ENCODE peak calls at places on chromosomes 3 and 15, in nine cellular contexts. H is kidney tubule cell; Y is AG09309; C is GM13977; D is left ventricle myocardium inferior; P is stimulated activated CD8-positive, alpha-beta memory T cell treated with anti-CD3 and anti-CD28 coated beads, Interleukin-4, amount 100 ng/mL, for 4 hours; R is CD8-positive, alpha-beta memory T cell; B is stimulated activated CD4-positive, alpha-beta T cell treated with anti-CD3 and anti-CD28 coated beads, Interleukin-1b, Interleukin-23, amount 100 ng/mL, for 24 hours; Q is GM03348. S is an unnamed sample.

GRCh38 chr15:36701336-36701735 is 121.9 kb downstream of the CDIN1 start:
- DNase-seq in H (no peak), Y (no peak), C (no peak), D (no peak), P (no peak), R (no peak), B (no peak), Q (no peak), S (no peak)

GRCh38 chr15:36832792-36833191 is 253.4 kb downstream of the CDIN1 start:
- DNase-seq in H (peak), Y (no peak), C (no peak), D (no peak), P (no peak), R (no peak), B (no peak), Q (peak), S (no peak)

GRCh38 chr3:182201769-182202168 is 490.0 kb downstream of the SOX2 start:
- DNase-seq in H (no peak), Y (no peak), C (no peak), D (no peak), P (no peak), R (no peak), B (no peak), Q (no peak), S (no peak)

GRCh38 chr15:82679626-82680199 is 30.0 kb downstream of the AP3B2 start:
- DNase-seq in H (no peak), Y (no peak), C (no peak), D (no peak), P (no peak), R (no peak), B (no peak), Q (no peak), S (no peak)

GRCh38 chr3:53169045-53169831 is 8.2 kb downstream of the PRKCD start:
- DNase-seq in H (no peak), Y (no peak), C (no peak), D (no peak), P (no peak), R (no peak), B (no peak), Q (no peak), S (no peak)

GRCh38 chr3:177724020-177724638 is 526.8 kb upstream of the TBL1XR1 start:
- DNase-seq in H (no peak), Y (no peak), C (no peak), D (peak), P (no peak), R (no peak), B (no peak), Q (no peak), S (peak)

GRCh38 chr15:30043211-30043655 is 39.5 kb upstream of the GOLGA8J start:
- DNase-seq in H (peak), Y (no peak), C (no peak), D (no peak), P (no peak), R (no peak), B (no peak), Q (peak), S (no peak)

GRCh38 chr3:140187648-140188221 is 252.8 kb downstream of the CLSTN2 start:
- DNase-seq in H (no peak), Y (no peak), C (no peak), D (no peak), P (no peak), R (no peak), B (no peak), Q (no peak), S (no peak)

GRCh38 chr3:160544837-160545236 is 20.5 kb downstream of the KPNA4 start:
- DNase-seq in H (peak), Y (no peak), C (no peak), D (no peak), P (no peak), R (no peak), B (no peak), Q (no peak), S (no peak)

GRCh38 chr3:38782148-38782547 is 33.9 kb downstream of the SCN10A start:
- DNase-seq in H (no peak), Y (no peak), C (no peak), D (no peak), P (no peak), R (no peak), B (no peak), Q (no peak), S (no peak)

GRCh38 chr3:49713336-49714105 is 6.0 kb downstream of the AMIGO3 start:
- DNase-seq in H (no peak), Y (no peak), C (no peak), D (no peak), P (no peak), R (no peak), B (no peak), Q (no peak), S (no peak)

GRCh38 chr15:90883971-90884718 is at the start of gene FES:
- DNase-seq in H (peak), Y (no peak), C (peak), D (peak), P (no peak), R (no peak), B (no peak), Q (peak), S (no peak)

GRCh38 chr3:50147861-50148260 is 7.3 kb upstream of the SEMA3F start:
- DNase-seq in H (no peak), Y (no peak), C (no peak), D (no peak), P (no peak), R (no peak), B (no peak), Q (peak), S (no peak)

GRCh38 chr3:128491900-128492352 is 1.1 kb downstream of the GATA2 start:
- DNase-seq in H (no peak), Y (no peak), C (no peak), D (no peak), P (no peak), R (peak), B (no peak), Q (no peak), S (peak)

GRCh38 chr15:43209059-43209824 is 11.6 kb downstream of the EPB42 start:
- DNase-seq in H (peak), Y (no peak), C (peak), D (no peak), P (no peak), R (no peak), B (no peak), Q (peak), S (peak)

GRCh38 chr3:142112601-142113000 is 36.7 kb downstream of the TFDP2 start:
- DNase-seq in H (no peak), Y (no peak), C (no peak), D (no peak), P (no peak), R (no peak), B (no peak), Q (no peak), S (no peak)

GRCh38 chr3:156681003-156681402 is 6.6 kb downstream of the TIPARP start:
- DNase-seq in H (peak), Y (peak), C (peak), D (no peak), P (no peak), R (no peak), B (no peak), Q (peak), S (no peak)

GRCh38 chr3:189233225-189233858 is 61.6 kb downstream of the TPRG1 start:
- DNase-seq in H (peak), Y (peak), C (no peak), D (peak), P (no peak), R (peak), B (peak), Q (peak), S (no peak)

GRCh38 chr15:79853492-79854328 is 43.1 kb downstream of the MTHFS start:
- DNase-seq in H (peak), Y (peak), C (peak), D (peak), P (peak), R (peak), B (peak), Q (peak), S (no peak)

GRCh38 chr3:186882881-186883685 is 40.6 kb downstream of the ADIPOQ start:
- DNase-seq in H (peak), Y (peak), C (no peak), D (no peak), P (peak), R (no peak), B (peak), Q (peak), S (no peak)

GRCh38 chr3:178907081-178907480 is 164.5 kb downstream of the ZMAT3 start:
- DNase-seq in H (peak), Y (no peak), C (no peak), D (no peak), P (no peak), R (no peak), B (no peak), Q (no peak), S (no peak)

GRCh38 chr15:68385671-68386586 is 46.0 kb downstream of the ITGA11 start:
- DNase-seq in H (no peak), Y (no peak), C (no peak), D (no peak), P (no peak), R (no peak), B (no peak), Q (no peak), S (no peak)

GRCh38 chr3:188881954-188882641 is 289.7 kb upstream of the TPRG1 start:
- DNase-seq in H (peak), Y (peak), C (no peak), D (no peak), P (no peak), R (no peak), B (no peak), Q (peak), S (no peak)

GRCh38 chr3:52730681-52731080 is 24.8 kb downstream of the SPCS1 start:
- DNase-seq in H (no peak), Y (no peak), C (no peak), D (no peak), P (no peak), R (no peak), B (no peak), Q (no peak), S (peak)

GRCh38 chr3:72663429-72663828 is 184.8 kb downstream of the SHQ1 start:
- DNase-seq in H (no peak), Y (no peak), C (no peak), D (no peak), P (no peak), R (no peak), B (no peak), Q (peak), S (no peak)

GRCh38 chr3:115673860-115674259 is 50.5 kb downstream of the GAP43 start:
- DNase-seq in H (no peak), Y (no peak), C (no peak), D (no peak), P (no peak), R (no peak), B (no peak), Q (no peak), S (no peak)

GRCh38 chr15:25930931-25931330 is 67.8 kb upstream of the ATP10A start:
- DNase-seq in H (no peak), Y (peak), C (no peak), D (no peak), P (no peak), R (no peak), B (no peak), Q (no peak), S (no peak)

GRCh38 chr15:98506172-98506571 is 142.2 kb upstream of the IGF1R start:
- DNase-seq in H (no peak), Y (no peak), C (no peak), D (no peak), P (no peak), R (no peak), B (no peak), Q (no peak), S (no peak)

GRCh38 chr3:157129782-157130137 is 30.2 kb downstream of the CCNL1 start:
- DNase-seq in H (peak), Y (no peak), C (no peak), D (no peak), P (no peak), R (no peak), B (no peak), Q (no peak), S (no peak)

GRCh38 chr3:103992469-103992868 is 1374.2 kb upstream of the ALCAM start:
- DNase-seq in H (no peak), Y (no peak), C (no peak), D (no peak), P (no peak), R (no peak), B (no peak), Q (no peak), S (no peak)

GRCh38 chr3:197718904-197719303 is 17.8 kb downstream of the RUBCN start:
- DNase-seq in H (peak), Y (peak), C (no peak), D (no peak), P (no peak), R (no peak), B (no peak), Q (peak), S (no peak)

GRCh38 chr3:133330043-133330442 is 69.8 kb upstream of the BFSP2 start:
- DNase-seq in H (no peak), Y (no peak), C (no peak), D (no peak), P (no peak), R (no peak), B (no peak), Q (no peak), S (no peak)

GRCh38 chr3:111538687-111539086 is 3.3 kb upstream of the CD96 start:
- DNase-seq in H (peak), Y (no peak), C (no peak), D (no peak), P (no peak), R (peak), B (no peak), Q (peak), S (no peak)

GRCh38 chr3:197511853-197512635 is 43.7 kb downstream of the BDH1 start:
- DNase-seq in H (no peak), Y (no peak), C (no peak), D (no peak), P (no peak), R (no peak), B (no peak), Q (no peak), S (no peak)

S was measured in ascending aorta.